ENCODE peak calls at places on chromosomes 7 and 10, in four cellular contexts. One of them, this sample, is unnamed. For H3K4me1, the result is how much of the 10 kb centered on the place peaks cover.

GRCh38 chr7:136174477-136174876 is 197.3 kb upstream of the MTPN start:
- DNase-seq in tibial artery: no peak
- DNase-seq in ascending aorta: no peak
- DNase-seq in left ventricle myocardium inferior: no peak
- DNase-seq in this sample: no peak

GRCh38 chr7:33893377-33893776 is 12.0 kb upstream of the BMPER start:
- DNase-seq in tibial artery: no peak
- DNase-seq in ascending aorta: no peak
- DNase-seq in left ventricle myocardium inferior: no peak
- DNase-seq in this sample: no peak

GRCh38 chr7:157140118-157140905 is 1.6 kb downstream of the UBE3C start:
- DNase-seq in tibial artery: no peak
- DNase-seq in ascending aorta: no peak
- DNase-seq in left ventricle myocardium inferior: no peak
- DNase-seq in this sample: no peak

GRCh38 chr10:59499460-59499859 is 137.1 kb upstream of the FAM13C start:
- DNase-seq in tibial artery: no peak
- DNase-seq in ascending aorta: no peak
- DNase-seq in left ventricle myocardium inferior: no peak
- DNase-seq in this sample: no peak

GRCh38 chr10:25083546-25084111 is 67.2 kb downstream of the THNSL1 start:
- DNase-seq in tibial artery: no peak
- DNase-seq in ascending aorta: no peak
- DNase-seq in left ventricle myocardium inferior: no peak
- DNase-seq in this sample: no peak

GRCh38 chr10:26528048-26528447 is 89.9 kb downstream of the APBB1IP start:
- DNase-seq in tibial artery: no peak
- DNase-seq in ascending aorta: no peak
- DNase-seq in left ventricle myocardium inferior: no peak
- DNase-seq in this sample: no peak

GRCh38 chr10:11086177-11086576 is 68.5 kb downstream of the CELF2 start:
- DNase-seq in tibial artery: no peak
- DNase-seq in ascending aorta: no peak
- DNase-seq in left ventricle myocardium inferior: peak
- DNase-seq in this sample: no peak

GRCh38 chr7:85126383-85126782 is 60.5 kb downstream of the SEMA3D start:
- DNase-seq in tibial artery: no peak
- DNase-seq in ascending aorta: no peak
- DNase-seq in left ventricle myocardium inferior: no peak
- DNase-seq in this sample: no peak

GRCh38 chr10:58054881-58055280 is 212.8 kb downstream of the IPMK start:
- DNase-seq in tibial artery: no peak
- DNase-seq in ascending aorta: no peak
- DNase-seq in left ventricle myocardium inferior: no peak
- DNase-seq in this sample: no peak

GRCh38 chr7:129095258-129095657 is 40.3 kb upstream of the TNPO3 start:
- DNase-seq in tibial artery: no peak
- DNase-seq in ascending aorta: no peak
- DNase-seq in left ventricle myocardium inferior: no peak
- DNase-seq in this sample: no peak

GRCh38 chr10:102450374-102451104 is 804 bp downstream of the C10orf95 start:
- DNase-seq in tibial artery: peak
- DNase-seq in ascending aorta: peak
- DNase-seq in left ventricle myocardium inferior: peak
- DNase-seq in this sample: peak

GRCh38 chr10:114603943-114604342 is 54.1 kb downstream of the ABLIM1 start:
- DNase-seq in tibial artery: no peak
- DNase-seq in ascending aorta: no peak
- DNase-seq in left ventricle myocardium inferior: no peak
- DNase-seq in this sample: no peak

GRCh38 chr10:129725011-129725410 is 239.1 kb downstream of the EBF3 start:
- DNase-seq in tibial artery: peak
- DNase-seq in ascending aorta: no peak
- DNase-seq in left ventricle myocardium inferior: no peak
- DNase-seq in this sample: no peak

GRCh38 chr10:17682236-17682946 is 38.4 kb downstream of the STAM start:
- DNase-seq in tibial artery: no peak
- DNase-seq in ascending aorta: no peak
- DNase-seq in left ventricle myocardium inferior: no peak
- DNase-seq in this sample: no peak

GRCh38 chr7:123966936-123967335 is 41.9 kb downstream of the SPAM1 start:
- DNase-seq in tibial artery: no peak
- DNase-seq in ascending aorta: no peak
- DNase-seq in left ventricle myocardium inferior: no peak
- DNase-seq in this sample: no peak

GRCh38 chr7:132687981-132688383 is 111.7 kb upstream of the PLXNA4 start:
- DNase-seq in tibial artery: no peak
- DNase-seq in ascending aorta: no peak
- DNase-seq in left ventricle myocardium inferior: no peak
- DNase-seq in this sample: no peak

GRCh38 chr10:16995867-16996529 is 133.6 kb downstream of the CUBN start:
- DNase-seq in tibial artery: no peak
- DNase-seq in ascending aorta: no peak
- DNase-seq in left ventricle myocardium inferior: no peak
- DNase-seq in this sample: no peak

GRCh38 chr7:75579899-75580298 is 87.8 kb downstream of the SPDYE5 start:
- DNase-seq in tibial artery: no peak
- DNase-seq in ascending aorta: no peak
- DNase-seq in left ventricle myocardium inferior: no peak
- DNase-seq in this sample: no peak

GRCh38 chr7:70353310-70353947 is 755.2 kb downstream of the AUTS2 start:
- DNase-seq in tibial artery: no peak
- DNase-seq in ascending aorta: no peak
- DNase-seq in left ventricle myocardium inferior: no peak
- DNase-seq in this sample: no peak

GRCh38 chr7:137951700-137952099 is 50.2 kb downstream of the CREB3L2 start:
- DNase-seq in tibial artery: no peak
- DNase-seq in ascending aorta: no peak
- DNase-seq in left ventricle myocardium inferior: no peak
- DNase-seq in this sample: no peak

GRCh38 chr7:137952406-137952805 is 49.5 kb downstream of the CREB3L2 start:
- DNase-seq in tibial artery: no peak
- DNase-seq in ascending aorta: no peak
- DNase-seq in left ventricle myocardium inferior: no peak
- DNase-seq in this sample: no peak

GRCh38 chr7:137953043-137953691 is 48.7 kb downstream of the CREB3L2 start:
- DNase-seq in tibial artery: no peak
- DNase-seq in ascending aorta: no peak
- DNase-seq in left ventricle myocardium inferior: no peak
- DNase-seq in this sample: no peak

GRCh38 chr7:137954614-137955013 is 47.3 kb downstream of the CREB3L2 start:
- DNase-seq in tibial artery: no peak
- DNase-seq in ascending aorta: no peak
- DNase-seq in left ventricle myocardium inferior: no peak
- DNase-seq in this sample: no peak

GRCh38 chr7:137953692-137954470 is 48.0 kb downstream of the CREB3L2 start:
- DNase-seq in tibial artery: no peak
- DNase-seq in ascending aorta: no peak
- DNase-seq in left ventricle myocardium inferior: no peak
- DNase-seq in this sample: no peak
- H3K4me1 ChIP-seq in tibial artery: half or more
- H3K4me1 ChIP-seq in ascending aorta: under half
- H3K4me1 ChIP-seq in left ventricle myocardium inferior: half or more
- H3K4me1 ChIP-seq in this sample: half or more

GRCh38 chr10:112528235-112528634 is 81.2 kb downstream of the VTI1A start:
- DNase-seq in tibial artery: no peak
- DNase-seq in ascending aorta: no peak
- DNase-seq in left ventricle myocardium inferior: no peak
- DNase-seq in this sample: no peak

GRCh38 chr10:112526130-112526529 is 79.1 kb downstream of the VTI1A start:
- DNase-seq in tibial artery: no peak
- DNase-seq in ascending aorta: no peak
- DNase-seq in left ventricle myocardium inferior: no peak
- DNase-seq in this sample: no peak

GRCh38 chr10:112525215-112525614 is 78.2 kb downstream of the VTI1A start:
- DNase-seq in tibial artery: no peak
- DNase-seq in ascending aorta: no peak
- DNase-seq in left ventricle myocardium inferior: no peak
- DNase-seq in this sample: no peak

GRCh38 chr10:112526906-112527305 is 79.9 kb downstream of the VTI1A start:
- DNase-seq in tibial artery: no peak
- DNase-seq in ascending aorta: no peak
- DNase-seq in left ventricle myocardium inferior: no peak
- DNase-seq in this sample: no peak

GRCh38 chr10:112524637-112525036 is 77.6 kb downstream of the VTI1A start:
- DNase-seq in tibial artery: no peak
- DNase-seq in ascending aorta: no peak
- DNase-seq in left ventricle myocardium inferior: no peak
- DNase-seq in this sample: no peak
- H3K4me3 ChIP-seq in tibial artery: no peak
- H3K4me3 ChIP-seq in ascending aorta: no peak
- H3K4me3 ChIP-seq in left ventricle myocardium inferior: no peak
- H3K4me3 ChIP-seq in this sample: no peak

DNA sequence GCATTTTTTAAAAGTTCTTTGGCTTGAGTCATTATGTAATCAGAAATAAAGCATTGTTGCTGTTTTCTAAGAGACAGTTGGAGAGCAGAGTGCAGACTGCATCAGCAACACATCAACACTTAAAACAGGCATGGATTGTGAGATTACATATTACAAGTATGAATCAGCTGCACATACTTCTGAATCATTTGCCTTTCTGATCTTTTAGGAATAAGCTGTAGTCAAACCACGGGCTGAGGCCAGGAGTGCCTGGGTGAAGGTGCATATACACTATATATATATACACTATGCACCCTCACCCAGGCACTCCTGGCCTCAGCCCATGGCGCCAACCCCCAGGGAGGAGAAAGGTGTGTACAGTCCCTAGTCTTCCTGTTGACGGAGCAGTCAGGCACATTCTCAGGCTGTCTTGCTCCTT is 52.4 kb upstream of the DLX6 start:
- DNase-seq in tibial artery: no peak
- DNase-seq in ascending aorta: no peak
- DNase-seq in left ventricle myocardium inferior: no peak
- DNase-seq in this sample: no peak
- TF ChIP-seq CTCF in tibial artery: no peak
- TF ChIP-seq CTCF in ascending aorta: no peak
- TF ChIP-seq CTCF in left ventricle myocardium inferior: no peak
- TF ChIP-seq CTCF in this sample: no peak

GRCh38 chr7:6385110-6385792 is 62.5 kb downstream of the DAGLB start:
- DNase-seq in tibial artery: no peak
- DNase-seq in ascending aorta: no peak
- DNase-seq in left ventricle myocardium inferior: no peak
- DNase-seq in this sample: no peak
- H3K4me1 ChIP-seq in tibial artery: under half
- H3K4me1 ChIP-seq in ascending aorta: under half
- H3K4me1 ChIP-seq in left ventricle myocardium inferior: half or more
- H3K4me1 ChIP-seq in this sample: half or more

DNA sequence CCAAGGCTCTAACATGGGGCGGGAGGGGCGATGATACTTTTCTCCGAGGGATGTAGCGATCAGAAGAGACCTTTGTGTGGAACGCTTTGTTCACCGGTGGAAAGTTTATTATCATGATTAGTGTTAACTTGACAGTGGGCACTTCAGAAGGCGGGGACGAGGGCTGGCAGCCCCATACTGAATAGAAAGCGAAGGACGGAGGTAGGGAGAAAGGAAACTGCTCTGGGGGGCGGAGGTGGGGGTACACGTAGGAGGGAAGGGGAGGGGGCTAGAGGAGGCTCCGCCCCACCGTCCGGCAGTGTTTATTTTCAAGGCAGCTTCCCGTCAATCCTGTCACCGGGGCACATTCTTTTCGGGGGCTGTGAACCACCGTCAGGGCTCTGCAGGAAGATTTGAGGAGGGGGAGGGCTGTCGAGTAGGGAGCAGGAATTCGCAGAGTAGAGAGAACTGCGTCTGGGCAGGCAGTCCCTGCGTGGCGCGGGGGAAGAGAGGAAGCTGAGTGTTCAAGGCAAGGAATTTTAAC is 9.4 kb upstream of the NKX2-3 start:
- DNase-seq in tibial artery: no peak
- DNase-seq in ascending aorta: no peak
- DNase-seq in left ventricle myocardium inferior: no peak
- DNase-seq in this sample: no peak
- H3K4me3 ChIP-seq in tibial artery: no peak
- H3K4me3 ChIP-seq in ascending aorta: no peak
- H3K4me3 ChIP-seq in left ventricle myocardium inferior: peak
- H3K4me3 ChIP-seq in this sample: no peak

GRCh38 chr10:99551616-99552015 is 18.9 kb downstream of the NKX2-3 start:
- DNase-seq in tibial artery: no peak
- DNase-seq in ascending aorta: no peak
- DNase-seq in left ventricle myocardium inferior: no peak
- DNase-seq in this sample: no peak

GRCh38 chr10:99551158-99551557 is 18.4 kb downstream of the NKX2-3 start:
- DNase-seq in tibial artery: no peak
- DNase-seq in ascending aorta: no peak
- DNase-seq in left ventricle myocardium inferior: no peak
- DNase-seq in this sample: no peak

GRCh38 chr10:99544322-99544721 is 11.6 kb downstream of the NKX2-3 start:
- DNase-seq in tibial artery: no peak
- DNase-seq in ascending aorta: no peak
- DNase-seq in left ventricle myocardium inferior: no peak
- DNase-seq in this sample: no peak

DNA sequence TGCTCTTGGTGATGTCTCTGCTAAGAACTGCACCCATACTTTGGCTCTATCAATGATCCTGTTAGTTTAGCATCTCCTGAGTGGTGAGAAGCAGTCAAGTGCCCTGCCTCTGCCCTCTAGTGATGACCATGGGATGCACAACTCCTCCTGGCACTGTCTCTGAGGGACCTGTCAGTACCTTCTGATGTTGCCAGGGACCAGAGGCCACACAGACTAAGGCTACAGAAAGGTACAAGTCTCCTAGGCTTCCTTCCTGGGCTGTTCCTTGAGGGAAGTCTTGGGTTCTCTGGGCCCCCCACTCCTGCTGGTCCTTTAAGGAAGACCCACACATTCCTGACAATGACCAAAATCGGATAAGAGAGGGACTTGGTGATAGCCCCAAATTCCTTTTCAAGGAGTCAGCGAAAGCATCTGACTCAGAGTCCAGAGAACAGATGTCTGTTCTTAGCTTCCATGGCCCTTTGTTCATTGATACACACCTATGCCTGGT is 15.3 kb downstream of the NKX2-3 start:
- DNase-seq in tibial artery: no peak
- DNase-seq in ascending aorta: no peak
- DNase-seq in left ventricle myocardium inferior: no peak
- DNase-seq in this sample: no peak
- TF ChIP-seq CTCF in tibial artery: no peak
- TF ChIP-seq CTCF in ascending aorta: no peak
- TF ChIP-seq CTCF in left ventricle myocardium inferior: peak
- TF ChIP-seq CTCF in this sample: peak

This sample was measured in lower lobe of right lung.